ENCODE peak calls at places on chromosome 14, in four cellular contexts. One of them, this sample, is unnamed.

GRCh38 chr14:64970776-64971451 is 1.2 kb downstream of the RAB15 start:
- DNase-seq in lower lobe of right lung: no peak
- DNase-seq in HepG2: no peak
- DNase-seq in pancreas: no peak
- DNase-seq in this sample: peak

GRCh38 chr14:83294941-83295340 is 1761.3 kb upstream of the SEL1L start:
- DNase-seq in lower lobe of right lung: no peak
- DNase-seq in HepG2: no peak
- DNase-seq in pancreas: no peak
- DNase-seq in this sample: no peak

GRCh38 chr14:23428686-23429495 is 6.6 kb downstream of the MYH7 start:
- DNase-seq in lower lobe of right lung: no peak
- DNase-seq in HepG2: no peak
- DNase-seq in pancreas: no peak
- DNase-seq in this sample: no peak

GRCh38 chr14:32567543-32568384 is 238.7 kb downstream of the AKAP6 start:
- DNase-seq in lower lobe of right lung: no peak
- DNase-seq in HepG2: no peak
- DNase-seq in pancreas: no peak
- DNase-seq in this sample: no peak

GRCh38 chr14:23573384-23573783 is 5.2 kb downstream of the JPH4 start:
- DNase-seq in lower lobe of right lung: no peak
- DNase-seq in HepG2: no peak
- DNase-seq in pancreas: no peak
- DNase-seq in this sample: peak

GRCh38 chr14:105307052-105307727 is 6.4 kb upstream of the BRF1 start:
- DNase-seq in lower lobe of right lung: no peak
- DNase-seq in HepG2: no peak
- DNase-seq in pancreas: no peak
- DNase-seq in this sample: no peak

GRCh38 chr14:21768116-21768874 is 94.7 kb upstream of the OR4E1 start:
- DNase-seq in lower lobe of right lung: no peak
- DNase-seq in HepG2: peak
- DNase-seq in pancreas: no peak
- DNase-seq in this sample: no peak

GRCh38 chr14:34826661-34827060 is 48.5 kb downstream of the BAZ1A start:
- DNase-seq in lower lobe of right lung: no peak
- DNase-seq in HepG2: no peak
- DNase-seq in pancreas: no peak
- DNase-seq in this sample: no peak

GRCh38 chr14:20460458-20461229 is 590 bp downstream of the PIP4P1 start:
- DNase-seq in lower lobe of right lung: peak
- DNase-seq in HepG2: no peak
- DNase-seq in pancreas: peak
- DNase-seq in this sample: no peak

GRCh38 chr14:24734917-24735500 is 101.0 kb upstream of the GZMB start:
- DNase-seq in lower lobe of right lung: no peak
- DNase-seq in HepG2: peak
- DNase-seq in pancreas: no peak
- DNase-seq in this sample: no peak

GRCh38 chr14:23171251-23171975 is 12.0 kb downstream of the SLC7A8 start:
- DNase-seq in lower lobe of right lung: no peak
- DNase-seq in HepG2: no peak
- DNase-seq in pancreas: no peak
- DNase-seq in this sample: no peak

GRCh38 chr14:68084256-68084655 is 264.7 kb downstream of the RAD51B start:
- DNase-seq in lower lobe of right lung: no peak
- DNase-seq in HepG2: no peak
- DNase-seq in pancreas: no peak
- DNase-seq in this sample: no peak
- TF ChIP-seq CTCF in lower lobe of right lung: peak
- TF ChIP-seq CTCF in HepG2: peak
- TF ChIP-seq CTCF in pancreas: no peak
- TF ChIP-seq CTCF in this sample: no peak

GRCh38 chr14:53126705-53127104 is 26.4 kb downstream of the DDHD1 start:
- DNase-seq in lower lobe of right lung: no peak
- DNase-seq in HepG2: no peak
- DNase-seq in pancreas: no peak
- DNase-seq in this sample: no peak
- H3K27ac ChIP-seq in lower lobe of right lung: peak
- H3K27ac ChIP-seq in HepG2: no peak
- H3K27ac ChIP-seq in pancreas: no peak
- H3K27ac ChIP-seq in this sample: no peak

GRCh38 chr14:55733609-55734008 is 153.6 kb downstream of the KTN1 start:
- DNase-seq in lower lobe of right lung: no peak
- DNase-seq in HepG2: no peak
- DNase-seq in pancreas: no peak
- DNase-seq in this sample: no peak
- H3K4me3 ChIP-seq in lower lobe of right lung: no peak
- H3K4me3 ChIP-seq in HepG2: no peak
- H3K4me3 ChIP-seq in pancreas: no peak
- H3K4me3 ChIP-seq in this sample: no peak

DNA sequence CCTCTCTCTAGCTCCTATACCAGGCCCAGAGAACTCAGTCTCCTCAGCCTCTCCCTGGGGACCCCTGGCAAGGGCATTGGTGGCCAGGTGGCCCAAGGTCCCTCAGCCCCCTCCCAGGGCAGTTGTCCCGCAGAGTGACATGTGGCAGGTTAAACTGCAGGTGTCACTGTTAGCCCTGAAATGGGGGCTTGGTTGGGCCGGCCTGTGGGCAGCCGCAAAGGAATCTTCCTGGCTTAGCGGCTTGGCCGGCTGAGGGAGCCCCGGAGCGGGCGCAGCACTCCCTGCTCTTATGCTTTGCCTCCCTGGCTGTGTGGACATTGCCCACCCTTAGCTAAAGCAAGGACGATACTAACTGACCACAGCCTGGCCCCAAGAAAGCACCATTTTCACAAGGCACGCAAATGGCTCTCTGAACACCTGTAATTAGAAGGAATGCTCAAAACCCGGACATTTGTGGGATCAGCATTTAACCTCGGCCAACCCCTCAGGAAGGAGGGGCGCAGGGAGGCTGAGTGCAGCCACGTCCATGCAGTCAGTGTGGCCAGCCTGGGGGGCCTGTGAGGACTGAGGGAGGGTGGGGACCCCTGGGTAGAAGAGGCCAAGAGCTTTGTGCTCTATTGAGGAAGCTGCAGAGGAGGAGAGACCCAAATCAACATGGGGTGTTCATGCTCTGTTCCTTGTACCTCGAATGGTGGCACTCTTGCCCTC is 82.2 kb downstream of the PAPOLA start:
- DNase-seq in lower lobe of right lung: no peak
- DNase-seq in HepG2: peak
- DNase-seq in pancreas: peak
- DNase-seq in this sample: no peak
- TF ChIP-seq CTCF in lower lobe of right lung: peak
- TF ChIP-seq CTCF in HepG2: peak
- TF ChIP-seq CTCF in pancreas: peak
- TF ChIP-seq CTCF in this sample: peak

GRCh38 chr14:93073833-93074769 is 41.6 kb downstream of the ITPK1 start:
- DNase-seq in lower lobe of right lung: peak
- DNase-seq in HepG2: peak
- DNase-seq in pancreas: no peak
- DNase-seq in this sample: no peak
- H3K27ac ChIP-seq in lower lobe of right lung: peak
- H3K27ac ChIP-seq in HepG2: peak
- H3K27ac ChIP-seq in pancreas: peak
- H3K27ac ChIP-seq in this sample: peak

GRCh38 chr14:30214456-30215090 is 286.9 kb upstream of the PRKD1 start:
- DNase-seq in lower lobe of right lung: no peak
- DNase-seq in HepG2: peak
- DNase-seq in pancreas: no peak
- DNase-seq in this sample: no peak

GRCh38 chr14:30210630-30211029 is 283.0 kb upstream of the PRKD1 start:
- DNase-seq in lower lobe of right lung: no peak
- DNase-seq in HepG2: no peak
- DNase-seq in pancreas: no peak
- DNase-seq in this sample: no peak

GRCh38 chr14:30209136-30209535 is 281.5 kb upstream of the PRKD1 start:
- DNase-seq in lower lobe of right lung: no peak
- DNase-seq in HepG2: no peak
- DNase-seq in pancreas: no peak
- DNase-seq in this sample: no peak

GRCh38 chr14:30211326-30211725 is 283.7 kb upstream of the PRKD1 start:
- DNase-seq in lower lobe of right lung: no peak
- DNase-seq in HepG2: no peak
- DNase-seq in pancreas: no peak
- DNase-seq in this sample: no peak

DNA sequence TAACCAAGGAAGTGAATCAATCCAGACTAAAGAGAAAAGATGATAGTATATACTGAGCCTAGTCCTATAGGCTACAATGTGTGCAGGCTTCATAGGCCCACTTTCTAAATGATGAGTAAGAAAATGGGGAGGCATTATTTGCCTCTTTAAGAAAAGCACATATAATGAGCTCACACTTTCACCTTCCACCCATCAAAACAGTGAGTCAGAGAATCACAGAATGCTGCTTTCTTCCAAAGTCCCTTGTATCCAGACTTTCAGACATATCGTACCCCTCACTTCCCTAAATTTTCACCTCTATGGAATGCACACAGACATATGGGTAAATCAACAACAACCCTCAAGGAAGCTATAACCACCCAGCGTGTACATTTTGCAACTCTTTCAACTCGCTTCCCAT is 286.4 kb upstream of the PRKD1 start:
- DNase-seq in lower lobe of right lung: no peak
- DNase-seq in HepG2: no peak
- DNase-seq in pancreas: no peak
- DNase-seq in this sample: no peak
- H3K4me3 ChIP-seq in lower lobe of right lung: no peak
- H3K4me3 ChIP-seq in HepG2: no peak
- H3K4me3 ChIP-seq in pancreas: no peak
- H3K4me3 ChIP-seq in this sample: no peak

This sample was measured in dorsolateral prefrontal cortex.